ENCODE peak calls at places on chromosomes 11 and 22, in four cellular contexts. N is T follicular helper cell; M is PC-9; J is stimulated activated CD8-positive, alpha-beta memory T cell treated with anti-CD3 and anti-CD28 coated beads, Interleukin-4, amount 100 ng/mL, for 4 hours. X is an unnamed sample.

GRCh38 chr11:70569996-70570692 is 171.8 kb downstream of the CTTN start:
- DNase-seq in N (no peak), M (no peak), J (no peak), X (no peak)

GRCh38 chr11:72637926-72638325 is 36.3 kb downstream of the PDE2A start:
- DNase-seq in N (no peak), J (no peak), M (no peak), X (no peak)

GRCh38 chr11:119713361-119714040 is 15.5 kb downstream of the NECTIN1 start:
- DNase-seq in N (no peak), J (no peak), M (no peak), X (no peak)

GRCh38 chr11:61974766-61975631 is 7.6 kb upstream of the FTH1 start:
- DNase-seq in J (no peak), N (no peak), M (no peak), X (no peak)

GRCh38 chr22:31098633-31099110 is 8.7 kb downstream of the SELENOM start:
- DNase-seq in J (no peak), M (no peak), N (no peak), X (no peak)

GRCh38 chr11:76635991-76636520 is 34.5 kb downstream of the LRRC32 start:
- DNase-seq in J (no peak), M (no peak), N (no peak), X (no peak)

GRCh38 chr22:22552630-22553029 is 6.4 kb downstream of the PRAME start:
- DNase-seq in N (no peak), M (no peak), J (no peak), X (no peak)

GRCh38 chr22:41907436-41908401 is 7.2 kb downstream of the SHISA8 start:
- DNase-seq in J (no peak), M (no peak), N (no peak), X (no peak)

GRCh38 chr11:134369656-134370525 is 38.1 kb downstream of the GLB1L2 start:
- DNase-seq in J (no peak), N (no peak), M (no peak), X (no peak)

GRCh38 chr22:31342389-31343125 is 3.6 kb downstream of the PATZ1 start:
- DNase-seq in M (no peak), N (no peak), J (no peak), X (no peak)

GRCh38 chr22:48500481-48501230 is 1327.0 kb downstream of the BRD1 start:
- DNase-seq in N (no peak), M (no peak), J (no peak), X (no peak)

GRCh38 chr11:105670811-105671210 is 60.9 kb downstream of the GRIA4 start:
- DNase-seq in M (no peak), N (no peak), J (no peak), X (no peak)

X was measured in stimulated activated naive B cell treated with anti-CD40 and anti-IgM and Interleukin-4, amounts not matched to agents 10 μg/mL and 1 μg/mL and 100 μg/mL, for 72 hours.